ENCODE peak calls at places on chromosomes 7 and 10, in four cellular contexts. One of them, this sample, is unnamed.

GRCh38 chr10:3418041-3418760 is 245.6 kb upstream of the PITRM1 start:
- DNase-seq in AG04450: no peak
- DNase-seq in PC-9: no peak
- DNase-seq in A673: no peak
- DNase-seq in this sample: no peak

GRCh38 chr7:157466473-157467261 is 129.9 kb downstream of the DNAJB6 start:
- DNase-seq in AG04450: no peak
- DNase-seq in PC-9: no peak
- DNase-seq in A673: no peak
- DNase-seq in this sample: no peak

GRCh38 chr10:21340341-21340740 is 185.1 kb downstream of the SKIDA1 start:
- DNase-seq in AG04450: no peak
- DNase-seq in PC-9: no peak
- DNase-seq in A673: no peak
- DNase-seq in this sample: no peak

GRCh38 chr7:155735442-155736118 is 76.7 kb downstream of the SHH start:
- DNase-seq in AG04450: no peak
- DNase-seq in PC-9: no peak
- DNase-seq in A673: no peak
- DNase-seq in this sample: no peak

GRCh38 chr10:61135276-61135721 is 191.3 kb upstream of the RHOBTB1 start:
- DNase-seq in AG04450: no peak
- DNase-seq in PC-9: no peak
- DNase-seq in A673: no peak
- DNase-seq in this sample: peak; percentile 20

GRCh38 chr10:1932617-1933016 is 195.3 kb upstream of the ADARB2 start:
- DNase-seq in AG04450: no peak
- DNase-seq in PC-9: no peak
- DNase-seq in A673: no peak
- DNase-seq in this sample: no peak

GRCh38 chr10:79079490-79080355 is 11.0 kb downstream of the ZMIZ1 start:
- DNase-seq in AG04450: no peak
- DNase-seq in PC-9: peak; percentile 75
- DNase-seq in A673: no peak
- DNase-seq in this sample: no peak

GRCh38 chr7:34107306-34107705 is 202.0 kb downstream of the BMPER start:
- DNase-seq in AG04450: no peak
- DNase-seq in PC-9: no peak
- DNase-seq in A673: peak; percentile 67
- DNase-seq in this sample: peak; percentile 31

GRCh38 chr10:8056378-8056777 is 1.9 kb downstream of the GATA3 start:
- DNase-seq in AG04450: no peak
- DNase-seq in PC-9: no peak
- DNase-seq in A673: no peak
- DNase-seq in this sample: no peak

GRCh38 chr7:155228894-155229293 is 68.8 kb upstream of the INSIG1 start:
- DNase-seq in AG04450: no peak
- DNase-seq in PC-9: no peak
- DNase-seq in A673: no peak
- DNase-seq in this sample: no peak

GRCh38 chr7:140506788-140507464 is 27.6 kb upstream of the MKRN1 start:
- DNase-seq in AG04450: peak; percentile 74
- DNase-seq in PC-9: peak; percentile 9
- DNase-seq in A673: peak; percentile 34
- DNase-seq in this sample: peak; percentile 53

GRCh38 chr10:110840225-110840922 is 31.4 kb upstream of the PDCD4 start:
- DNase-seq in AG04450: no peak
- DNase-seq in PC-9: no peak
- DNase-seq in A673: no peak
- DNase-seq in this sample: no peak

GRCh38 chr10:131554821-131555220 is 243.3 kb upstream of the TCERG1L start:
- DNase-seq in AG04450: no peak
- DNase-seq in PC-9: no peak
- DNase-seq in A673: no peak
- DNase-seq in this sample: no peak

GRCh38 chr7:128078309-128078708 is 47.1 kb upstream of the LRRC4 start:
- DNase-seq in AG04450: no peak
- DNase-seq in PC-9: no peak
- DNase-seq in A673: no peak
- DNase-seq in this sample: no peak

GRCh38 chr10:21053953-21054352 is 156.8 kb upstream of the NEBL start:
- DNase-seq in AG04450: no peak
- DNase-seq in PC-9: no peak
- DNase-seq in A673: no peak
- DNase-seq in this sample: no peak

GRCh38 chr7:49001610-49002033 is 77.3 kb downstream of the CDC14C start:
- DNase-seq in AG04450: no peak
- DNase-seq in PC-9: peak; percentile 10
- DNase-seq in A673: peak; percentile 36
- DNase-seq in this sample: peak; percentile 33

GRCh38 chr7:70797109-70797514 is 334.8 kb upstream of the GALNT17 start:
- DNase-seq in AG04450: no peak
- DNase-seq in PC-9: no peak
- DNase-seq in A673: no peak
- DNase-seq in this sample: no peak

GRCh38 chr7:23373151-23374004 is 74.2 kb downstream of the MALSU1 start:
- DNase-seq in AG04450: no peak
- DNase-seq in PC-9: no peak
- DNase-seq in A673: no peak
- DNase-seq in this sample: peak; percentile 38

GRCh38 chr10:72567421-72567820 is 58.5 kb downstream of the MICU1 start:
- DNase-seq in AG04450: no peak
- DNase-seq in PC-9: peak; percentile 68
- DNase-seq in A673: no peak
- DNase-seq in this sample: peak; percentile 72

GRCh38 chr7:38660427-38661099 is 29.4 kb upstream of the AMPH start:
- DNase-seq in AG04450: no peak
- DNase-seq in PC-9: no peak
- DNase-seq in A673: peak; percentile 73
- DNase-seq in this sample: peak; percentile 35

GRCh38 chr7:44294325-44295069 is 30.9 kb downstream of the CAMK2B start:
- DNase-seq in AG04450: no peak
- DNase-seq in PC-9: no peak
- DNase-seq in A673: no peak
- DNase-seq in this sample: no peak

GRCh38 chr10:129888784-129889616 is 75.1 kb downstream of the EBF3 start:
- DNase-seq in AG04450: no peak
- DNase-seq in PC-9: no peak
- DNase-seq in A673: peak; percentile 70
- DNase-seq in this sample: no peak

GRCh38 chr7:130921391-130922180 is 187.6 kb upstream of the KLF14 start:
- DNase-seq in AG04450: peak; percentile 80
- DNase-seq in PC-9: no peak
- DNase-seq in A673: peak; percentile 65
- DNase-seq in this sample: no peak

GRCh38 chr7:92437956-92438491 is 9.3 kb upstream of the GATAD1 start:
- DNase-seq in AG04450: no peak
- DNase-seq in PC-9: no peak
- DNase-seq in A673: no peak
- DNase-seq in this sample: no peak

GRCh38 chr7:23472046-23472445 is 1.8 kb upstream of the IGF2BP3 start:
- DNase-seq in AG04450: no peak
- DNase-seq in PC-9: no peak
- DNase-seq in A673: no peak
- DNase-seq in this sample: no peak

GRCh38 chr10:73865459-73866442 is 8.6 kb downstream of the CAMK2G start:
- DNase-seq in AG04450: no peak
- DNase-seq in PC-9: no peak
- DNase-seq in A673: no peak
- DNase-seq in this sample: no peak

GRCh38 chr10:110317866-110318850 is 13.4 kb upstream of the SMNDC1 start:
- DNase-seq in AG04450: no peak
- DNase-seq in PC-9: no peak
- DNase-seq in A673: no peak
- DNase-seq in this sample: no peak

GRCh38 chr7:128937647-128938523 is at the start of gene IRF5:
- DNase-seq in AG04450: no peak
- DNase-seq in PC-9: peak; percentile 75
- DNase-seq in A673: no peak
- DNase-seq in this sample: peak; percentile 21

GRCh38 chr7:76293407-76293901 is 9.0 kb upstream of the HSPB1 start:
- DNase-seq in AG04450: no peak
- DNase-seq in PC-9: peak; percentile 80
- DNase-seq in A673: no peak
- DNase-seq in this sample: no peak

GRCh38 chr10:24703700-24704099 is 20.0 kb downstream of the ARHGAP21 start:
- DNase-seq in AG04450: peak; percentile 65
- DNase-seq in PC-9: no peak
- DNase-seq in A673: no peak
- DNase-seq in this sample: no peak

GRCh38 chr7:142379445-142379844 is 121.6 kb upstream of the PRSS58 start:
- DNase-seq in AG04450: no peak
- DNase-seq in PC-9: no peak
- DNase-seq in A673: peak; percentile 28
- DNase-seq in this sample: no peak

DNA sequence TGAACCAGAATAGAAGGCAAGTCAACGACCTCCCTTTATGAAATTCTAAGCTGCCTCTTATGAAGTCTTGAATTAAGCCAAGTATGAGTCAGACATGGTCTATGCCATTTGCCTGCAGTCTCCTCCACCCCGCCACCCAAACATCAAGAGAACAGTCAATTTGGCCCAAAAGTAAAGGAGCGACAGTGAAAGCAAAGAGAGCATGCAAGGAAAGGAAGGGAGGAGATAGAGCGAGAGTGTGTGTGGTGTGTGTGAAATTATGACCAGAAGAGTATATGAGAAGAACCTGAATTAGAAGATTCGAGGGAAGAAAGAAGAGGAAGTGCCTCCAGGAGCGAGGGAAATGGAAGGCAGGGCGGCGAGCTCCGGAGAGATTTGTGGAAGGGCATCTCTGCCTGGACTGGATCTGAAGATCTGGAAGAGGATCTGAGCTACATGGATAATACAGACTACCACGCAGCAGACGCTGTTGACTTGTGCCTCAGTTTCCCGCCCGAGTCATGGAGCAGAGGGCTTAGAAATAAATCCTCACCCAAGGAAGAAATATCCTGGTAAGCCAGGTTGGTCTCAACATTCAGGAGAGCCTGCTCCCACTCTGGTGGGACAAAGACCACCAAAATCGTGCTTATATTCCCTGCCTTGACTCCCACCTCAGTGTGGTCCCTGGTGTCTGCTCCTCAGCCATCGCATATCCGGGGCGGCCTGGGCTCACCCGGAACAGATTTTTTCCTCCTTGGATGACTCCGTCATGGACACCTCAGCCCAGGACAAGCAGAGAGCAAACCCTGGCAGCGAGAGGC is 459 bp downstream of the ZDHHC6 start:
- DNase-seq in AG04450: no peak
- DNase-seq in PC-9: no peak
- DNase-seq in A673: peak; percentile 2
- DNase-seq in this sample: peak; percentile 44
- H3K4me3 ChIP-seq in AG04450: peak overlapping the region; percentile 99
- H3K4me3 ChIP-seq in PC-9: peak overlapping the region; percentile 97
- H3K4me3 ChIP-seq in A673: peak overlapping the region; percentile 91
- H3K4me3 ChIP-seq in this sample: peak overlapping the region; percentile 97

GRCh38 chr10:105974803-105975456 is 1189.6 kb downstream of the SORCS1 start:
- DNase-seq in AG04450: no peak
- DNase-seq in PC-9: no peak
- DNase-seq in A673: peak; percentile 84
- DNase-seq in this sample: no peak
- TF ChIP-seq CTCF in AG04450: peak; percentile 47
- TF ChIP-seq CTCF in PC-9: peak; percentile 42
- TF ChIP-seq CTCF in A673: peak; percentile 91
- TF ChIP-seq CTCF in this sample: peak; percentile 41

GRCh38 chr7:17845197-17845547 is 95.1 kb downstream of the SNX13 start:
- DNase-seq in AG04450: no peak
- DNase-seq in PC-9: no peak
- DNase-seq in A673: no peak
- DNase-seq in this sample: no peak

GRCh38 chr7:17846935-17847334 is 93.4 kb downstream of the SNX13 start:
- DNase-seq in AG04450: no peak
- DNase-seq in PC-9: no peak
- DNase-seq in A673: no peak
- DNase-seq in this sample: no peak

GRCh38 chr7:17844022-17844421 is 96.3 kb downstream of the SNX13 start:
- DNase-seq in AG04450: no peak
- DNase-seq in PC-9: no peak
- DNase-seq in A673: no peak
- DNase-seq in this sample: no peak

GRCh38 chr7:17844514-17845196 is 95.6 kb downstream of the SNX13 start:
- DNase-seq in AG04450: no peak
- DNase-seq in PC-9: no peak
- DNase-seq in A673: no peak
- DNase-seq in this sample: no peak

DNA sequence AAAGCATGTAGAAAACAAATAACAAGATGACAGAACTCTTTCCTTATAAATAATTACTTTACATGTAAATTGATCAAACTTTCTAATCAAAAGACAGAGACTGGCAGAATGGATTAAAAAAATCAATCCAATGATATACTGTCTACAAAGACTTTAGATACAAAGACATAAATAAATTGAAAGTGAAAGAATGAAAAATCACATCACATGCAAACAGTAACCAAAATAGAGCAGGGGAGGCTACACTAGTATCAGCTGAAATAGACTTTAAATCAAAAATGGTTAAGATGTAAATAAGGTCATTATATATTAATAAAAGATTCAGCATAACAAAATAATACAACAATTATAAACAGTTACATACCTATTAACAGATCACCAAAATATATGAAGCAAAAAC is 97.3 kb downstream of the SNX13 start:
- DNase-seq in AG04450: no peak
- DNase-seq in PC-9: no peak
- DNase-seq in A673: no peak
- DNase-seq in this sample: no peak
- H3K4me3 ChIP-seq in AG04450: no peak overlapping the region
- H3K4me3 ChIP-seq in PC-9: no peak overlapping the region
- H3K4me3 ChIP-seq in A673: no peak overlapping the region
- H3K4me3 ChIP-seq in this sample: no peak overlapping the region

GRCh38 chr10:27724287-27724686 is 21.3 kb downstream of the MKX start:
- DNase-seq in AG04450: no peak
- DNase-seq in PC-9: no peak
- DNase-seq in A673: peak; percentile 21
- DNase-seq in this sample: peak; percentile 8
- TF ChIP-seq CTCF in AG04450: peak; percentile 38
- TF ChIP-seq CTCF in PC-9: no peak
- TF ChIP-seq CTCF in A673: peak; percentile 45
- TF ChIP-seq CTCF in this sample: peak; percentile 33

GRCh38 chr10:77626266-77626935 is 11.2 kb downstream of the KCNMA1 start:
- DNase-seq in AG04450: no peak
- DNase-seq in PC-9: no peak
- DNase-seq in A673: no peak
- DNase-seq in this sample: no peak

GRCh38 chr10:77628906-77629730 is 8.5 kb downstream of the KCNMA1 start:
- DNase-seq in AG04450: no peak
- DNase-seq in PC-9: no peak
- DNase-seq in A673: no peak
- DNase-seq in this sample: peak; percentile 88

GRCh38 chr10:77622822-77623410 is 14.7 kb downstream of the KCNMA1 start:
- DNase-seq in AG04450: no peak
- DNase-seq in PC-9: no peak
- DNase-seq in A673: no peak
- DNase-seq in this sample: no peak

GRCh38 chr10:77629775-77630565 is 7.6 kb downstream of the KCNMA1 start:
- DNase-seq in AG04450: no peak
- DNase-seq in PC-9: no peak
- DNase-seq in A673: no peak
- DNase-seq in this sample: no peak

GRCh38 chr10:77625379-77625778 is 12.2 kb downstream of the KCNMA1 start:
- DNase-seq in AG04450: no peak
- DNase-seq in PC-9: no peak
- DNase-seq in A673: no peak
- DNase-seq in this sample: no peak
- H3K4me3 ChIP-seq in AG04450: no peak overlapping the region
- H3K4me3 ChIP-seq in PC-9: no peak overlapping the region
- H3K4me3 ChIP-seq in A673: no peak overlapping the region
- H3K4me3 ChIP-seq in this sample: no peak overlapping the region